ENCODE peak calls at places on chromosomes 6 and 20, in five cellular contexts. D, H, U, V and J are unnamed samples. For H3K27me3 and H3K36me3, the result is how much of the 10 kb centered on the place peaks cover.

GRCh38 chr6:130625825-130626500 is 201.2 kb upstream of the SMLR1 start:
- DNase-seq in U (no peak), D (no peak), H (peak), V (no peak), J (no peak)

GRCh38 chr6:144888621-144889020 is 603.5 kb downstream of the UTRN start:
- DNase-seq in H (no peak), U (no peak), D (no peak), V (no peak), J (no peak)

GRCh38 chr6:35242906-35243305 is 16.6 kb upstream of the ZNF76 start:
- DNase-seq in D (no peak), V (no peak), H (no peak), U (no peak), J (no peak)

GRCh38 chr20:63161176-63161651 is 54.7 kb downstream of the YTHDF1 start:
- DNase-seq in D (no peak), H (no peak), V (no peak), U (no peak), J (peak)

GRCh38 chr20:61233590-61233989 is 18.5 kb upstream of the CDH4 start:
- DNase-seq in V (no peak), H (no peak), D (no peak), U (no peak), J (no peak)

GRCh38 chr20:5078399-5078958 is 41.3 kb downstream of the PCNA start:
- DNase-seq in V (peak), H (peak), D (peak), U (peak), J (no peak)

GRCh38 chr6:153038378-153038777 is 35.9 kb upstream of the MTRF1L start:
- DNase-seq in H (peak), V (no peak), U (no peak), D (no peak), J (no peak)

GRCh38 chr6:34680802-34681515 is 15.6 kb downstream of the ILRUN start:
- DNase-seq in V (peak), U (no peak), D (no peak), H (peak), J (no peak)

GRCh38 chr6:152248987-152249386 is 388.2 kb downstream of the SYNE1 start:
- DNase-seq in D (no peak), H (no peak), U (no peak), V (no peak), J (no peak)

GRCh38 chr20:62390306-62391164 is 3.6 kb downstream of the RPS21 start:
- DNase-seq in U (no peak), D (no peak), V (no peak), H (no peak), J (no peak)

GRCh38 chr6:55632953-55633352 is 54.0 kb upstream of the HMGCLL1 start:
- DNase-seq in U (no peak), D (no peak), V (no peak), H (no peak), J (no peak)

GRCh38 chr6:81933089-81933488 is 180.6 kb upstream of the TENT5A start:
- DNase-seq in D (no peak), U (no peak), H (no peak), V (no peak), J (no peak)

GRCh38 chr6:32920610-32921188 is 20.1 kb downstream of the HLA-DMB start:
- DNase-seq in U (no peak), H (no peak), V (no peak), D (no peak), J (no peak)

GRCh38 chr6:7881765-7882500 is 28.7 kb downstream of the TXNDC5 start:
- DNase-seq in V (no peak), U (no peak), D (no peak), H (peak), J (no peak)

GRCh38 chr20:58715709-58716475 is 23.3 kb downstream of the NPEPL1 start:
- DNase-seq in D (no peak), U (peak), V (no peak), H (no peak), J (peak)

GRCh38 chr6:49522710-49523593 is 23.2 kb downstream of the GLYATL3 start:
- DNase-seq in D (no peak), U (no peak), H (no peak), V (no peak), J (no peak)

GRCh38 chr6:133623065-133623464 is 265.8 kb upstream of the TCF21 start:
- DNase-seq in H (peak), D (no peak), V (no peak), U (peak), J (no peak)

GRCh38 chr6:133682506-133683290 is 206.2 kb upstream of the TCF21 start:
- DNase-seq in D (no peak), V (no peak), U (no peak), H (peak), J (no peak)

GRCh38 chr6:7087491-7087979 is 20.2 kb upstream of the RREB1 start:
- DNase-seq in U (no peak), H (no peak), D (no peak), V (no peak), J (no peak)

GRCh38 chr20:37821691-37822655 is 81.0 kb upstream of the VSTM2L start:
- DNase-seq in D (no peak), V (no peak), U (peak), H (peak), J (no peak)

GRCh38 chr6:140561701-140562100 is 1187.3 kb upstream of the CITED2 start:
- DNase-seq in V (no peak), D (no peak), H (no peak), U (no peak), J (no peak)

GRCh38 chr6:9172096-9172495 is 736.8 kb upstream of the SLC35B3 start:
- DNase-seq in H (no peak), D (no peak), V (no peak), U (no peak), J (no peak)

GRCh38 chr6:125747589-125748533 is 1.6 kb upstream of the HEY2 start:
- DNase-seq in V (no peak), H (peak), D (peak), U (peak), J (peak)

GRCh38 chr20:53157443-53158408 is 185.6 kb downstream of the TSHZ2 start:
- DNase-seq in U (no peak), D (no peak), H (peak), V (no peak), J (peak)

GRCh38 chr6:26103141-26103769 is 16.0 kb downstream of the HFE start:
- DNase-seq in V (no peak), H (peak), D (no peak), U (no peak), J (no peak)

GRCh38 chr6:57173056-57173885 is 1.1 kb downstream of the BAG2 start:
- DNase-seq in V (no peak), H (peak), U (no peak), D (peak), J (peak)

GRCh38 chr6:103273048-103273447 is 1586.7 kb downstream of the HACE1 start:
- DNase-seq in V (no peak), U (no peak), D (no peak), H (no peak), J (peak)

GRCh38 chr6:55621993-55622392 is 43.0 kb upstream of the HMGCLL1 start:
- DNase-seq in V (no peak), H (no peak), D (no peak), U (no peak), J (no peak)

GRCh38 chr6:74749211-74750142 is 456.4 kb downstream of the COL12A1 start:
- DNase-seq in U (no peak), V (no peak), H (no peak), D (no peak), J (no peak)

GRCh38 chr20:25867776-25868649 is 171.4 kb upstream of the ZNF337 start:
- DNase-seq in H (peak), D (peak), V (peak), U (peak), J (peak)

GRCh38 chr6:56510984-56511531 is 131.6 kb downstream of the DST start:
- DNase-seq in D (no peak), V (no peak), U (no peak), H (no peak), J (no peak)

GRCh38 chr6:73471686-73472290 is 10.3 kb downstream of the MTO1 start:
- DNase-seq in D (no peak), V (no peak), U (no peak), H (no peak), J (no peak)

GRCh38 chr6:51953246-51953645 is 134.2 kb downstream of the PKHD1 start:
- DNase-seq in V (no peak), H (no peak), D (no peak), U (no peak), J (no peak)

GRCh38 chr6:139323511-139324445 is 32.0 kb upstream of the TXLNB start:
- DNase-seq in U (peak), H (peak), D (peak), V (peak), J (peak)

GRCh38 chr6:19052219-19052618 is 665.1 kb downstream of the RNF144B start:
- DNase-seq in U (no peak), V (no peak), D (no peak), H (peak), J (no peak)

GRCh38 chr20:22288957-22289356 is 295.4 kb downstream of the FOXA2 start:
- DNase-seq in U (no peak), H (no peak), V (no peak), D (no peak), J (no peak)

DNA sequence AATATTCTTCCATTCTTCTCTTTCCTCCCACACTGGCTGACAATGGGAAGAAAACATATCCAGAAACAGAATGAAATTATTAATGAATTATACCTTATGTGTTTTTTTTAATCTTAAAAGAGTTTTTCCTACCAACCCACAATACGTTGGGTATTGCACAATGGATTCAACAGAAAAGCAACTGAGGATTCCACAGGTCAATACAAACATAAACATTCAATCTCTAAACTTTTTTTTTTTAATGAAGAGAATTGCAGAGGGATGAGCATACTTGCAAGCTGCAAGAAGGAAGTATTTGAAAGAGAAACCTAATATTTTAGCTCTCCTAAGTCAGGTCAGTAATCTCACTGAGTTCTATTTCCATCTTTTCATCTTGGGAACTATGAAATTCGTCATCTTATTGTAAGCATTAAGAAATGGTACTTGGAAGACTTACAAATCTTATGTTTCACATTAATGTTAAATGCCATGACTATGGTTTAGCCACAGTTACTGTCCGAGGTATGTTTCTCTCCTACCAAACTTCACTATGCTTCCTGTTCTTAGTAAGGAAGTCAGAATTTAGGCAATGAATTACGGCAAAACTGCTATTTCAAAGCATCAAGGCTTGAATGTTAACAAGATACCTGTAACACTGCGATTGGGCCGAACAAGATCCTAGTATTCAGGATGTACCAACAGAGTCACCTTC is 100.8 kb downstream of the HIVEP2 start:
- DNase-seq in U (no peak), V (no peak), D (no peak), H (peak), J (no peak)
- H3K4me3 ChIP-seq in U (no peak), V (no peak), D (peak), H (peak), J (no peak)

GRCh38 chr20:46031014-46031569 is 2.1 kb downstream of the SLC12A5 start:
- DNase-seq in D (no peak), U (no peak), H (no peak), V (no peak), J (no peak)

GRCh38 chr20:46028110-46028509 is 905 bp upstream of the SLC12A5 start:
- DNase-seq in D (no peak), V (no peak), H (no peak), U (no peak), J (no peak)

GRCh38 chr20:46028772-46029371 is at the start of gene SLC12A5:
- DNase-seq in V (no peak), D (no peak), H (no peak), U (no peak), J (no peak)

GRCh38 chr20:46031701-46032254 is 2.8 kb downstream of the SLC12A5 start:
- DNase-seq in H (peak), D (no peak), V (no peak), U (no peak), J (peak)

DNA sequence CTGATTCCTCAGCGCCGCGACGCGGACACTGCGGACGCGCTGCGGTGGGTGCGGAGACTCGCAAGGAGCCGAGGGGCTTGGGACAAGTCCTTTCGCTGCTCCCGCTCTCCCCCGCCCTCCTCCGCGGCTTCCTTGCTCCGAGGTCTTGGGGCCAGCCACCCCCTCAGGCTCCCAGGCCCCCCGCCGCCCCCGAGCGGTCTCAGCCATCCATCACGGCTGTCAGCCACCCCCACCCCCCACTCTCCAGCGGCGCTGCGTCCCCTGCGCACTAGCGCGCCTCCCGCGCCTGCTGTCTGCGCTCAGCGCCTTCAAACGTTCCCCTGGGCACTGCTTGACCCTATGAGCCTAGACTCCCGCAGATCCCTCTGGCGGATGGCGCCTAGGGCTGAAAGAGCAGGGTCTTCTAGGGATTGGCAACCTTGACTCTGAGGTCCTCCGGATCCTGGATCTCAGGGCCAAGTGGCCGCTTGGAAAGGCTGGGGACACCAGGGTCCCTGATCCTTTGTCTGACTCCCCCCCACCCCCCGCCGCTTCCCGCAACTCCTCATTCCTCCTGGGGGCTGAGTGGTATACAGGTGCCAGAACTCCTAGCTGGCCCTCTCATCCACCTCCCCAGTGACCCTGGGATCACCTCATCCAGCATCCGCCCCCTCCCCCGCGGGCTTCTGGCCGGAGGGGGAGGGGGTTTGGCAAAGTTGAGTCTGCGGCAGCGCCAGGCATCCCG is 1.4 kb downstream of the SLC12A5 start:
- DNase-seq in D (no peak), H (no peak), U (no peak), V (no peak), J (peak)
- H3K27me3 ChIP-seq in D (under half), H (under half), U (half or more), V (under half), J (half or more)

DNA sequence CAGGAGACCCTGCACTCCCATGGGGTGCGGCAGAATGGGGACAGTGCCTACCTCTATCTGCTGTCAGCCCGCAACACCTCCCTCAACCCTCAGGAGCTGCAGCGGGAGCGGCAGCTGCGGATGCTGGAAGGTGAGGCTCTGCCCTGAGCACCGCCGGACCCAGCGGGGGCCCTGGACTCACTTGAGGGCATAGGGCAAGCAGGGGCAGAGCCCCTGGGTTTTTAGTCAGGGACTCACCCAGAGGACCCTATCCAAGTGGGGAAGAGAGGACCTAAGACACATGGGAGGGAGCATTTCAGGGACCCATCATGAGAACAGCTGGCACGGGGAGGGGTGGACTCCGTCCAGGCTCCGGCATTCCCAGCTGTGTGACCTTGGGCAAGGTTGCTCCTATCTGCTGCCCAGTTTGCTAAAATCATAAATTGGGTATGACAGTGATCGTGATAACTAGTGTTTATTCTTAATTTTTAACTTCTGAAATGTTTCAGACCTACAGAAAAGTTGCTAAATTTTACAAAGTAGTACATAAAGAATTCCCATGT is 9.8 kb downstream of the RBCK1 start:
- DNase-seq in U (no peak), H (no peak), V (peak), D (no peak), J (no peak)
- H3K36me3 ChIP-seq in U (under half), H (under half), V (under half), D (under half), J (under half)

GRCh38 chr6:62284725-62285124 is 1.3 kb downstream of the KHDRBS2 start:
- DNase-seq in D (no peak), U (no peak), V (no peak), H (no peak), J (no peak)
- H3K4me3 ChIP-seq in D (no peak), U (no peak), V (no peak), H (no peak), J (peak)

GRCh38 chr6:150038202-150038830 is 13.0 kb upstream of the RAET1L start:
- DNase-seq in U (no peak), H (peak), V (no peak), D (no peak), J (peak)

GRCh38 chr6:150037526-150038201 is 12.3 kb upstream of the RAET1L start:
- DNase-seq in U (no peak), D (no peak), H (peak), V (no peak), J (peak)

GRCh38 chr6:150033197-150033771 is 8.0 kb upstream of the RAET1L start:
- DNase-seq in V (no peak), U (no peak), D (no peak), H (peak), J (no peak)

GRCh38 chr6:150032598-150032997 is 7.3 kb upstream of the RAET1L start:
- DNase-seq in V (no peak), H (no peak), D (no peak), U (no peak), J (no peak)

DNA sequence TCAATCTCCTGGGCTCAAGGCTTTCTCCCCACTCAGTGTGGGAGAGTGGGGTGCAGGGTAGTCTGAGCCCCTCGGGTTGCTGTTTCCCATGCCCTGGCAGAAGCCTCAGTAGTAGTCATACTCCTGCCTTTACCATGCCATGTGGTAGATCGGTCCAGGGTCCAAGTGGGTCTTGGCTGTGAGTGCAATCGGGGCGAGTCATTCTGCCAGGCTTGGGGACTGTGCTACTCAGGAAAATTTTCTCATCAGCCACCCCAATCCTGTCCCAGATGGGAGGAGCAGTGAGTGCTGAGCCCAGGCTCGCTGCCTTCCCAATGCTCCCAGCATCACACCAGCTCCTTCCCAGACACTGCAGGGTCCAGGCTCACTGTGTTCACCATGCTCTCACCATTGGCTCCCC is 10.7 kb upstream of the RAET1L start:
- DNase-seq in D (no peak), V (no peak), U (no peak), H (no peak), J (no peak)
- H3K27me3 ChIP-seq in D (under half), V (under half), U (under half), H (half or more), J (half or more)

DNA sequence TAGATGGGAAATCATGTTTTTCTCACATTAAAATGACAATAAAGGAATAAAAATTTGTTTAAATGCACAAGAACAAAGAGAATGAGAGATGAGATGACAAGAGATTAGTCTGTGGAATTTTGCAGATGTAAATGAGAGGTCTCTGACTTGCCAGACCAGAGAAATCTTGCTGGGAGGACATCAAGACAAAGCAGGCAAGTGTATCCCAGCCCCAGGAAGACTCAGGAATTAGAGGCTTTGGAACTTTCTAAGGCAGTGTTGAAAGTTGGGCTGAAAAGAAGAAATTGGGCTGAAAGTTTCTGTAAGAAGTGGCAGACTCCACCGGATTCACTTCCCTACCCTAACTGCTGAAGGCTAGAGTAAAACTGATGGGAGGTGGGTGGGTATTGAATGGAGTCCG is 54.6 kb downstream of the AFDN start:
- DNase-seq in V (no peak), D (no peak), U (no peak), H (no peak), J (no peak)
- H3K36me3 ChIP-seq in V (under half), D (under half), U (under half), H (under half), J (under half)